ENCODE peak calls at places on chromosomes 11 and 22, in four cellular contexts. A is GM12878, Z is K562, K is HepG2. C is an unnamed sample.

GRCh38 chr11:111422494-111423249 is 43.6 kb upstream of the POU2AF1 start:
- DNase-seq in Z (peak), K (peak), A (no peak), C (peak)

GRCh38 chr22:24107668-24108067 is 73.6 kb upstream of the SUSD2 start:
- DNase-seq in A (no peak), K (no peak), Z (no peak), C (no peak)

GRCh38 chr11:116420030-116420429 is 352.8 kb downstream of the BUD13 start:
- DNase-seq in A (no peak), K (no peak), Z (no peak), C (no peak)

GRCh38 chr11:34366522-34366921 is 8.7 kb upstream of the ABTB2 start:
- DNase-seq in K (peak), Z (peak), A (no peak), C (peak)

GRCh38 chr11:66047541-66048365 is 1.2 kb downstream of the GAL3ST3 start:
- DNase-seq in A (no peak), K (no peak), Z (no peak), C (no peak)

GRCh38 chr22:22576244-22576988 is 17.4 kb upstream of the PRAME start:
- DNase-seq in A (no peak), Z (peak), K (peak), C (peak)

GRCh38 chr22:24503137-24503850 is 8.2 kb downstream of the UPB1 start:
- DNase-seq in Z (peak), A (peak), K (no peak), C (peak)

GRCh38 chr11:58133329-58134076 is 8.2 kb upstream of the OR9I1 start:
- DNase-seq in K (no peak), A (no peak), Z (no peak), C (no peak)

GRCh38 chr11:34339149-34340064 is 18.4 kb downstream of the ABTB2 start:
- DNase-seq in K (peak), Z (no peak), A (peak), C (no peak)

GRCh38 chr11:121383726-121384125 is 68.4 kb upstream of the SORL1 start:
- DNase-seq in A (no peak), K (no peak), Z (no peak), C (no peak)

GRCh38 chr22:24427500-24428164 is at the start of gene ADORA2A:
- DNase-seq in Z (no peak), K (no peak), A (peak), C (no peak)

GRCh38 chr11:76761959-76762358 is 21.2 kb upstream of the TSKU start:
- DNase-seq in A (no peak), Z (no peak), K (no peak), C (no peak)

GRCh38 chr11:16745950-16746349 is 7.5 kb downstream of the C11orf58 start:
- DNase-seq in Z (no peak), K (no peak), A (no peak), C (no peak)

GRCh38 chr11:70766901-70767300 is 368.6 kb downstream of the CTTN start:
- DNase-seq in K (no peak), A (no peak), Z (no peak), C (no peak)

GRCh38 chr22:23066200-23067022 is 3.9 kb upstream of the GNAZ start:
- DNase-seq in Z (no peak), K (no peak), A (no peak), C (peak)

GRCh38 chr11:82750643-82751139 is 17.0 kb upstream of the FAM181B start:
- DNase-seq in K (no peak), A (no peak), Z (no peak), C (peak)

GRCh38 chr22:22380098-22381030 is 128.2 kb downstream of the ZNF280B start:
- DNase-seq in Z (peak), A (no peak), K (no peak), C (peak)

GRCh38 chr11:128624269-128625170 is 37.2 kb upstream of the ETS1 start:
- DNase-seq in A (no peak), K (no peak), Z (no peak), C (no peak)

GRCh38 chr11:27218498-27219038 is 144.4 kb downstream of the CCDC34 start:
- DNase-seq in Z (no peak), K (no peak), A (no peak), C (no peak)

GRCh38 chr22:21734540-21735197 is 925 bp downstream of the YPEL1 start:
- DNase-seq in K (no peak), A (no peak), Z (no peak), C (no peak)

GRCh38 chr11:65493367-65494176 is 5.3 kb upstream of the MALAT1 start:
- DNase-seq in K (peak), Z (peak), A (no peak), C (peak)

GRCh38 chr22:36982136-36982535 is 37.1 kb downstream of the TST start:
- DNase-seq in Z (peak), K (no peak), A (no peak), C (no peak)

GRCh38 chr11:93606314-93606713 is 55.2 kb upstream of the CEP295 start:
- DNase-seq in Z (no peak), A (no peak), K (no peak), C (no peak)

GRCh38 chr22:36552300-36552699 is 23.3 kb upstream of the EIF3D start:
- DNase-seq in K (no peak), Z (no peak), A (peak), C (no peak)

GRCh38 chr11:3037041-3037944 is 19.9 kb downstream of the CARS1 start:
- DNase-seq in Z (peak), K (peak), A (no peak), C (peak)

GRCh38 chr11:1395773-1396374 is 6.1 kb downstream of the BRSK2 start:
- DNase-seq in Z (no peak), A (no peak), K (no peak), C (no peak)

GRCh38 chr22:46051646-46052045 is 74.7 kb upstream of the WNT7B start:
- DNase-seq in Z (no peak), K (no peak), A (no peak), C (peak)

GRCh38 chr22:46054091-46054877 is 77.3 kb upstream of the WNT7B start:
- DNase-seq in A (no peak), K (no peak), Z (peak), C (peak)

GRCh38 chr22:46052331-46052771 is 75.4 kb upstream of the WNT7B start:
- DNase-seq in Z (no peak), K (no peak), A (no peak), C (peak)

GRCh38 chr22:46053563-46054090 is 76.7 kb upstream of the WNT7B start:
- DNase-seq in Z (no peak), A (no peak), K (no peak), C (no peak)

DNA sequence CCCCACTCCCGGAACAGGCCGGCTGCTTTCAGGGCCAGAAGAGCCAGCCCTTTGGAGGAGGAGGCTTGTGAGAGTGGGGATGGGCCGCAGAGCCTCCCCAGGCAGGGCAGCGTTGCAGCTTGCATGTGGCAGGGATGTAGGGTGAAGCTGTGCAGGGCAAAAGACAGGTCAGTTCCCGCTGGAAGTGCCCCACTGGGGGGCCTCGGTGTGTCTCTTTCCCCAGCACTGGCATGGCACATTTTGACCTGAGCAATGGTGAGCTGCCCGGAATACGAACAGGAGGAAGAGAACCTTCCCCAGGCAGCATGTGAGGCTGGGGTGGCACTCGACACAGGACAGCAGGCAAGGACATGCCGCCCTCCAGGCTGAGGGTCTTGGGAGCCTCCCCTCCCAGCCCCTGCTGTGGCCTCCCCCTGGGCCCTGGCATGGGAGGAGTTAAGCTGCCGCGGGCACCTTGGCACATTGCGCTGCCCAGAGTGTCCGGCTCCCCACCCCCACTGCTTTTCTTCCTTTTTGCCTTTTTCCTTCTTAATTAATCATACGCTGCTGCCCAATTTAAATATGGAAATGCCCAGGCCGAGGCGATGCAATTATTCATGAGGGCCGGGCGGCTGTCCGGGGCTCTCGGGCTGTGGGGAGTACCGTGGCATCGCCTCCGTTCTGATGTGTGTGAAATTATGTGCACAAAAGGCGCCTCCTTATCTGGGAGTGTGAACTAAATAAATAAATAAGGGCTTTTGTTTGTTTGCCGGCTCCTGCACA is 76.0 kb upstream of the WNT7B start:
- DNase-seq in A (no peak), K (no peak), Z (no peak), C (peak)
- TF ChIP-seq CREB1 in A (peak), K (no peak), Z (no peak), C (no peak)

GRCh38 chr22:20414059-20414440 is 20.1 kb downstream of the ZNF74 start:
- DNase-seq in A (no peak), Z (no peak), K (no peak), C (no peak)
- TF ChIP-seq NR2C2 in A (no peak), Z (no peak), K (no peak), C (no peak)

GRCh38 chr22:41917906-41918791 is 3.3 kb upstream of the SHISA8 start:
- DNase-seq in A (no peak), K (no peak), Z (no peak), C (no peak)
- TF ChIP-seq CREB1 in A (no peak), K (no peak), Z (no peak), C (no peak)

DNA sequence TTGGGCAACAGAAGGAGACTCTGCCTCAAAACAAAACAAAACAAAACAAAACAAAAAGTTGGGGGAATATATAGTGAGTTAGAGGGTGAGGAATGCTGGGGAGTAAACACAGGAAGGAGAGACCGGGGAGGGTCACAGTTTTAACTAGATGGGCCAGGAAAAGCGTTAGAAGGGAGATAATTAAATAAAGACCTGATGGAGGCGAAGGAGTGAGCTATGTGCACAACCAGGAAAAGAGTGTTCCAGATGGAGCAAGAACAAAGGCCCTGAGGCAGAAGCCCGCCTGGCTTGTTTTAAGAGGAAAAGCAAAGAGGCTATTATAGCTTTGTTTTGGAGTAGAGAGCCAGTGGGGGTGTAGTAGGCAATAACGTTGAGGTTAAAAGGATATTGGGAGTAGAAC is 4.8 kb upstream of the PLA2G6 start:
- DNase-seq in K (no peak), Z (no peak), A (no peak), C (no peak)
- TF ChIP-seq NR2C2 in K (no peak), Z (no peak), A (no peak), C (no peak)

GRCh38 chr11:120063686-120064340 is 74.1 kb downstream of the TRIM29 start:
- DNase-seq in Z (no peak), A (no peak), K (no peak), C (no peak)

GRCh38 chr11:120060512-120060911 is 77.4 kb downstream of the TRIM29 start:
- DNase-seq in K (no peak), Z (no peak), A (no peak), C (no peak)

GRCh38 chr11:120062561-120062930 is 75.4 kb downstream of the TRIM29 start:
- DNase-seq in A (no peak), K (no peak), Z (no peak), C (no peak)

GRCh38 chr11:120061036-120061760 is 76.7 kb downstream of the TRIM29 start:
- DNase-seq in K (no peak), Z (no peak), A (no peak), C (no peak)

GRCh38 chr11:120061761-120062560 is 76.0 kb downstream of the TRIM29 start:
- DNase-seq in K (no peak), Z (no peak), A (no peak), C (peak)
- TF ChIP-seq CREB1 in K (no peak), Z (no peak), A (no peak), C (no peak)